ENCODE peak calls at places on chromosomes 6 and 20, in six cellular contexts. One of them, this sample, is unnamed.

GRCh38 chr6:125753218-125753936 is 3.9 kb downstream of the HEY2 start:
- DNase-seq in psoas muscle: no peak
- DNase-seq in substantia nigra: no peak
- DNase-seq in CD8-positive, alpha-beta memory T cell: no peak
- DNase-seq in SK-N-MC: no peak
- DNase-seq in mammary epithelial cell: no peak
- DNase-seq in this sample: no peak

GRCh38 chr6:149317656-149318571 is at the start of gene TAB2:
- DNase-seq in psoas muscle: peak
- DNase-seq in substantia nigra: peak
- DNase-seq in CD8-positive, alpha-beta memory T cell: peak
- DNase-seq in SK-N-MC: no peak
- DNase-seq in mammary epithelial cell: no peak
- DNase-seq in this sample: no peak

GRCh38 chr6:36323062-36323461 is 13.6 kb downstream of the BNIP5 start:
- DNase-seq in psoas muscle: no peak
- DNase-seq in substantia nigra: no peak
- DNase-seq in CD8-positive, alpha-beta memory T cell: no peak
- DNase-seq in SK-N-MC: no peak
- DNase-seq in mammary epithelial cell: no peak
- DNase-seq in this sample: no peak

GRCh38 chr6:49516147-49516505 is 16.4 kb downstream of the GLYATL3 start:
- DNase-seq in psoas muscle: no peak
- DNase-seq in substantia nigra: no peak
- DNase-seq in CD8-positive, alpha-beta memory T cell: no peak
- DNase-seq in SK-N-MC: no peak
- DNase-seq in mammary epithelial cell: peak
- DNase-seq in this sample: no peak

GRCh38 chr20:50015993-50016770 is 33.4 kb downstream of the SNAI1 start:
- DNase-seq in psoas muscle: no peak
- DNase-seq in substantia nigra: no peak
- DNase-seq in CD8-positive, alpha-beta memory T cell: no peak
- DNase-seq in SK-N-MC: no peak
- DNase-seq in mammary epithelial cell: no peak
- DNase-seq in this sample: no peak

GRCh38 chr20:1946762-1947534 is 46.9 kb downstream of the PDYN start:
- DNase-seq in psoas muscle: peak
- DNase-seq in substantia nigra: peak
- DNase-seq in CD8-positive, alpha-beta memory T cell: no peak
- DNase-seq in SK-N-MC: no peak
- DNase-seq in mammary epithelial cell: no peak
- DNase-seq in this sample: no peak

GRCh38 chr20:34604980-34605788 is 46.7 kb downstream of the MAP1LC3A start:
- DNase-seq in psoas muscle: no peak
- DNase-seq in substantia nigra: no peak
- DNase-seq in CD8-positive, alpha-beta memory T cell: no peak
- DNase-seq in SK-N-MC: no peak
- DNase-seq in mammary epithelial cell: no peak
- DNase-seq in this sample: peak

GRCh38 chr6:119514355-119514754 is 164.8 kb upstream of the MAN1A1 start:
- DNase-seq in psoas muscle: no peak
- DNase-seq in substantia nigra: no peak
- DNase-seq in CD8-positive, alpha-beta memory T cell: no peak
- DNase-seq in SK-N-MC: no peak
- DNase-seq in mammary epithelial cell: no peak
- DNase-seq in this sample: no peak

GRCh38 chr6:111478749-111479148 is 4.3 kb downstream of the REV3L start:
- DNase-seq in psoas muscle: no peak
- DNase-seq in substantia nigra: no peak
- DNase-seq in CD8-positive, alpha-beta memory T cell: no peak
- DNase-seq in SK-N-MC: no peak
- DNase-seq in mammary epithelial cell: peak
- DNase-seq in this sample: no peak

GRCh38 chr6:107991939-107992560 is 34.0 kb upstream of the SEC63 start:
- DNase-seq in psoas muscle: no peak
- DNase-seq in substantia nigra: no peak
- DNase-seq in CD8-positive, alpha-beta memory T cell: no peak
- DNase-seq in SK-N-MC: no peak
- DNase-seq in mammary epithelial cell: peak
- DNase-seq in this sample: no peak

GRCh38 chr6:34352305-34352937 is 40.0 kb downstream of the NUDT3 start:
- DNase-seq in psoas muscle: no peak
- DNase-seq in substantia nigra: no peak
- DNase-seq in CD8-positive, alpha-beta memory T cell: no peak
- DNase-seq in SK-N-MC: no peak
- DNase-seq in mammary epithelial cell: no peak
- DNase-seq in this sample: no peak

GRCh38 chr6:135180458-135181332 is at the start of gene MYB:
- DNase-seq in psoas muscle: peak
- DNase-seq in substantia nigra: no peak
- DNase-seq in CD8-positive, alpha-beta memory T cell: peak
- DNase-seq in SK-N-MC: no peak
- DNase-seq in mammary epithelial cell: peak
- DNase-seq in this sample: no peak

GRCh38 chr6:139336488-139336887 is 38.0 kb downstream of the CITED2 start:
- DNase-seq in psoas muscle: peak
- DNase-seq in substantia nigra: no peak
- DNase-seq in CD8-positive, alpha-beta memory T cell: no peak
- DNase-seq in SK-N-MC: no peak
- DNase-seq in mammary epithelial cell: peak
- DNase-seq in this sample: no peak

GRCh38 chr6:42276008-42276890 is 58.6 kb upstream of the MRPS10 start:
- DNase-seq in psoas muscle: peak
- DNase-seq in substantia nigra: no peak
- DNase-seq in CD8-positive, alpha-beta memory T cell: no peak
- DNase-seq in SK-N-MC: no peak
- DNase-seq in mammary epithelial cell: no peak
- DNase-seq in this sample: no peak

GRCh38 chr6:163797313-163797712 is 382.8 kb downstream of the QKI start:
- DNase-seq in psoas muscle: no peak
- DNase-seq in substantia nigra: no peak
- DNase-seq in CD8-positive, alpha-beta memory T cell: no peak
- DNase-seq in SK-N-MC: no peak
- DNase-seq in mammary epithelial cell: no peak
- DNase-seq in this sample: no peak

GRCh38 chr6:150492507-150492906 is 107.2 kb upstream of the PLEKHG1 start:
- DNase-seq in psoas muscle: no peak
- DNase-seq in substantia nigra: no peak
- DNase-seq in CD8-positive, alpha-beta memory T cell: no peak
- DNase-seq in SK-N-MC: no peak
- DNase-seq in mammary epithelial cell: peak
- DNase-seq in this sample: no peak

GRCh38 chr20:29079769-29080690 is 2177.4 kb upstream of the DEFB115 start:
- DNase-seq in psoas muscle: no peak
- DNase-seq in substantia nigra: no peak
- DNase-seq in CD8-positive, alpha-beta memory T cell: no peak
- DNase-seq in SK-N-MC: no peak
- DNase-seq in mammary epithelial cell: no peak
- DNase-seq in this sample: no peak

GRCh38 chr20:3887870-3888614 is 1.1 kb upstream of the PANK2 start:
- DNase-seq in psoas muscle: peak
- DNase-seq in substantia nigra: no peak
- DNase-seq in CD8-positive, alpha-beta memory T cell: no peak
- DNase-seq in SK-N-MC: no peak
- DNase-seq in mammary epithelial cell: peak
- DNase-seq in this sample: no peak

GRCh38 chr6:157929076-157929475 is 52.6 kb upstream of the SYNJ2 start:
- DNase-seq in psoas muscle: no peak
- DNase-seq in substantia nigra: no peak
- DNase-seq in CD8-positive, alpha-beta memory T cell: no peak
- DNase-seq in SK-N-MC: no peak
- DNase-seq in mammary epithelial cell: no peak
- DNase-seq in this sample: no peak

GRCh38 chr6:69861986-69862385 is 4.4 kb upstream of the COL19A1 start:
- DNase-seq in psoas muscle: no peak
- DNase-seq in substantia nigra: no peak
- DNase-seq in CD8-positive, alpha-beta memory T cell: no peak
- DNase-seq in SK-N-MC: no peak
- DNase-seq in mammary epithelial cell: peak
- DNase-seq in this sample: no peak

GRCh38 chr20:19688031-19688806 is 69.8 kb upstream of the RIN2 start:
- DNase-seq in psoas muscle: peak
- DNase-seq in substantia nigra: peak
- DNase-seq in CD8-positive, alpha-beta memory T cell: no peak
- DNase-seq in SK-N-MC: no peak
- DNase-seq in mammary epithelial cell: peak
- DNase-seq in this sample: peak

GRCh38 chr20:62352402-62353288 is 14.5 kb downstream of the LAMA5 start:
- DNase-seq in psoas muscle: peak
- DNase-seq in substantia nigra: peak
- DNase-seq in CD8-positive, alpha-beta memory T cell: no peak
- DNase-seq in SK-N-MC: no peak
- DNase-seq in mammary epithelial cell: peak
- DNase-seq in this sample: no peak

GRCh38 chr20:62354811-62355341 is 12.2 kb downstream of the LAMA5 start:
- DNase-seq in psoas muscle: peak
- DNase-seq in substantia nigra: no peak
- DNase-seq in CD8-positive, alpha-beta memory T cell: no peak
- DNase-seq in SK-N-MC: no peak
- DNase-seq in mammary epithelial cell: no peak
- DNase-seq in this sample: no peak

GRCh38 chr20:62353289-62354030 is 13.7 kb downstream of the LAMA5 start:
- DNase-seq in psoas muscle: peak
- DNase-seq in substantia nigra: no peak
- DNase-seq in CD8-positive, alpha-beta memory T cell: no peak
- DNase-seq in SK-N-MC: no peak
- DNase-seq in mammary epithelial cell: no peak
- DNase-seq in this sample: no peak

GRCh38 chr20:62355527-62356142 is 11.5 kb downstream of the LAMA5 start:
- DNase-seq in psoas muscle: peak
- DNase-seq in substantia nigra: peak
- DNase-seq in CD8-positive, alpha-beta memory T cell: no peak
- DNase-seq in SK-N-MC: no peak
- DNase-seq in mammary epithelial cell: no peak
- DNase-seq in this sample: no peak

GRCh38 chr20:62354031-62354808 is 12.9 kb downstream of the LAMA5 start:
- DNase-seq in psoas muscle: no peak
- DNase-seq in substantia nigra: no peak
- DNase-seq in CD8-positive, alpha-beta memory T cell: no peak
- DNase-seq in SK-N-MC: no peak
- DNase-seq in mammary epithelial cell: no peak
- DNase-seq in this sample: no peak
- H3K27ac ChIP-seq in psoas muscle: peak
- H3K27ac ChIP-seq in substantia nigra: no peak
- H3K27ac ChIP-seq in CD8-positive, alpha-beta memory T cell: no peak
- H3K27ac ChIP-seq in SK-N-MC: no peak
- H3K27ac ChIP-seq in mammary epithelial cell: no peak
- H3K27ac ChIP-seq in this sample: no peak

GRCh38 chr6:136566007-136566487 is 15.8 kb upstream of the MAP7 start:
- DNase-seq in psoas muscle: no peak
- DNase-seq in substantia nigra: no peak
- DNase-seq in CD8-positive, alpha-beta memory T cell: no peak
- DNase-seq in SK-N-MC: no peak
- DNase-seq in mammary epithelial cell: no peak
- DNase-seq in this sample: no peak
- H3K27ac ChIP-seq in psoas muscle: no peak
- H3K27ac ChIP-seq in substantia nigra: no peak
- H3K27ac ChIP-seq in CD8-positive, alpha-beta memory T cell: no peak
- H3K27ac ChIP-seq in SK-N-MC: peak
- H3K27ac ChIP-seq in mammary epithelial cell: no peak
- H3K27ac ChIP-seq in this sample: no peak

DNA sequence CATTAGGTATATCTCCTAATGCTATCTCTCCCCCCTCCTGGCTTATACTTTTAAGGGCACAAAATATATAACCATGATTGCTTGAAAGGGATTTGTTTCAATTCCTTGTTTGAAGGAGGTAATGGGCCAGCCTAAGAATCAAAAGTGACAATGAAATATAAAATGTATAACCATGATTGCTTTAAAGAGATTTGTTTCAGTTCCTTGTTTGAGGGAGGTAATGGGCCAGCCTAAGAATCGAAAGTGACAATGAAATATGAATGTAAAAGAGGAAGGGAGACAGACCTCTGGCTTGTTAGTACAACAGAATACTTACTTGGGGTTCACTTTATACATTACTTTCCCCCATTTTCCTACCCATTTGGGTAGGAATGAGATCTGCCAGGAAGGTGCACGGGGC is 55.5 kb downstream of the FOXC1 start:
- DNase-seq in psoas muscle: no peak
- DNase-seq in substantia nigra: no peak
- DNase-seq in CD8-positive, alpha-beta memory T cell: no peak
- DNase-seq in SK-N-MC: no peak
- DNase-seq in mammary epithelial cell: no peak
- DNase-seq in this sample: no peak
- H3K27ac ChIP-seq in psoas muscle: no peak
- H3K27ac ChIP-seq in substantia nigra: no peak
- H3K27ac ChIP-seq in CD8-positive, alpha-beta memory T cell: no peak
- H3K27ac ChIP-seq in SK-N-MC: no peak
- H3K27ac ChIP-seq in mammary epithelial cell: no peak
- H3K27ac ChIP-seq in this sample: no peak

GRCh38 chr6:29965873-29966601 is 23.7 kb downstream of the HLA-A start:
- DNase-seq in psoas muscle: peak
- DNase-seq in substantia nigra: peak
- DNase-seq in CD8-positive, alpha-beta memory T cell: peak
- DNase-seq in SK-N-MC: no peak
- DNase-seq in mammary epithelial cell: peak
- DNase-seq in this sample: no peak
- H3K27ac ChIP-seq in psoas muscle: peak
- H3K27ac ChIP-seq in substantia nigra: peak
- H3K27ac ChIP-seq in CD8-positive, alpha-beta memory T cell: peak
- H3K27ac ChIP-seq in SK-N-MC: peak
- H3K27ac ChIP-seq in mammary epithelial cell: peak
- H3K27ac ChIP-seq in this sample: peak

This sample was measured in AG04450.